ENCODE peak calls at places on chromosomes 11 and 22, in four cellular contexts. X is A549, W is HepG2, E is K562. C is an unnamed sample.
A peak's percentile ranks its signal among the peaks of the same experiment; 100 is the strongest.

GRCh38 chr11:94768602-94769511 is 701 bp downstream of the AMOTL1 start:
- DNase-seq in X (no peak), W (no peak), E (peak; percentile 26), C (peak; percentile 49)

GRCh38 chr11:119742263-119742861 is 13.4 kb upstream of the NECTIN1 start:
- DNase-seq in X (no peak), W (no peak), E (no peak), C (no peak)

GRCh38 chr22:19448076-19448607 is 631 bp upstream of the C22orf39 start:
- DNase-seq in X (peak; percentile 39), W (peak; percentile 55), E (peak; percentile 86), C (peak; percentile 43)

GRCh38 chr11:75783416-75784084 is 15.0 kb downstream of the DGAT2 start:
- DNase-seq in X (no peak), W (no peak), E (no peak), C (no peak)

GRCh38 chr22:26461188-26461810 is 22.3 kb downstream of the HPS4 start:
- DNase-seq in X (peak; percentile 46), W (peak; percentile 24), E (peak; percentile 52), C (peak; percentile 28)

GRCh38 chr11:14980854-14981253 is 8.7 kb upstream of the CALCA start:
- DNase-seq in X (no peak), W (no peak), E (no peak), C (peak; percentile 69)

GRCh38 chr22:30876221-30876751 is 92.3 kb downstream of the MORC2 start:
- DNase-seq in X (no peak), W (no peak), E (no peak), C (no peak)

GRCh38 chr22:45125198-45125597 is 38.5 kb upstream of the NUP50 start:
- DNase-seq in X (no peak), W (no peak), E (no peak), C (peak; percentile 94)

GRCh38 chr11:12005476-12005875 is 3.0 kb downstream of the DKK3 start:
- DNase-seq in X (no peak), W (no peak), E (no peak), C (peak; percentile 89)

GRCh38 chr22:31768422-31769059 is 14.7 kb downstream of the DEPDC5 start:
- DNase-seq in X (no peak), W (no peak), E (no peak), C (no peak)

GRCh38 chr11:13940611-13941256 is 21.8 kb upstream of the SPON1 start:
- DNase-seq in X (no peak), W (no peak), E (no peak), C (no peak)

GRCh38 chr11:95999604-96000003 is 75.7 kb upstream of the MTMR2 start:
- DNase-seq in X (no peak), W (no peak), E (no peak), C (no peak)

GRCh38 chr11:95365346-95365745 is 134.3 kb upstream of the SESN3 start:
- DNase-seq in X (no peak), W (no peak), E (no peak), C (no peak)

GRCh38 chr22:36865346-36865745 is 4.5 kb downstream of the NCF4 start:
- DNase-seq in X (no peak), W (no peak), E (no peak), C (no peak)

GRCh38 chr11:1157645-1158591 is at the start of gene MUC5AC:
- DNase-seq in X (no peak), W (no peak), E (no peak), C (no peak)

GRCh38 chr11:19790831-19791552 is 78.4 kb downstream of the NAV2 start:
- DNase-seq in X (no peak), W (no peak), E (no peak), C (no peak)

GRCh38 chr11:9264381-9265210 is 554 bp downstream of the DENND5A start:
- DNase-seq in X (peak; percentile 39), W (no peak), E (peak; percentile 42), C (peak; percentile 81)

GRCh38 chr11:70916321-70916720 is 336.1 kb downstream of the SHANK2 start:
- DNase-seq in X (no peak), W (no peak), E (no peak), C (no peak)

GRCh38 chr11:975824-976223 is 50.2 kb downstream of the AP2A2 start:
- DNase-seq in X (peak; percentile 57), W (peak; percentile 44), E (peak; percentile 33), C (peak; percentile 52)

GRCh38 chr22:28310299-28310698 is 369.3 kb downstream of the TTC28 start:
- DNase-seq in X (no peak), W (peak; percentile 13), E (no peak), C (no peak)

GRCh38 chr22:36467042-36467810 is 14.2 kb downstream of the TXN2 start:
- DNase-seq in X (no peak), W (no peak), E (no peak), C (peak; percentile 86)

GRCh38 chr22:49365191-49365837 is 462.4 kb downstream of the BRD1 start:
- DNase-seq in X (no peak), W (no peak), E (no peak), C (no peak)

GRCh38 chr11:3894128-3894731 is 38.8 kb downstream of the STIM1 start:
- DNase-seq in X (no peak), W (no peak), E (peak; percentile 44), C (peak; percentile 22)

GRCh38 chr11:116928845-116929244 is 91.4 kb upstream of the APOA1 start:
- DNase-seq in X (no peak), W (peak; percentile 72), E (no peak), C (no peak)

GRCh38 chr22:17159504-17159951 is 451 bp upstream of the HDHD5 start:
- DNase-seq in X (peak; percentile 13), W (no peak), E (no peak), C (peak; percentile 47)

GRCh38 chr11:132205006-132205405 is 834.6 kb downstream of the NTM start:
- DNase-seq in X (no peak), W (no peak), E (no peak), C (no peak)

GRCh38 chr11:113690619-113691569 is 15.2 kb downstream of the TMPRSS5 start:
- DNase-seq in X (peak; percentile 70), W (peak; percentile 13), E (peak; percentile 93), C (peak; percentile 32)

GRCh38 chr22:29729161-29729560 is 9.4 kb downstream of the CABP7 start:
- DNase-seq in X (no peak), W (no peak), E (no peak), C (no peak)

GRCh38 chr11:120272303-120272702 is 32.4 kb downstream of the POU2F3 start:
- DNase-seq in X (no peak), W (no peak), E (no peak), C (peak; percentile 69)

GRCh38 chr11:45919806-45920530 is 2.3 kb upstream of the PEX16 start:
- DNase-seq in X (no peak), W (peak; percentile 34), E (no peak), C (no peak)

GRCh38 chr11:2134022-2135010 is 4.9 kb downstream of the IGF2 start:
- DNase-seq in X (no peak), W (no peak), E (no peak), C (no peak)

GRCh38 chr11:121741954-121742361 is 289.2 kb upstream of the SORL1-AS1 start:
- DNase-seq in X (no peak), W (no peak), E (no peak), C (peak; percentile 52)

GRCh38 chr11:93740802-93741093 is 547 bp downstream of the TAF1D start:
- DNase-seq in X (peak; percentile 35), W (peak; percentile 60), E (peak; percentile 60), C (peak; percentile 49)

GRCh38 chr11:35566161-35566560 is 40.7 kb upstream of the PAMR1 start:
- DNase-seq in X (no peak), W (no peak), E (no peak), C (no peak)

GRCh38 chr11:19844806-19845205 is 132.2 kb downstream of the NAV2 start:
- DNase-seq in X (no peak), W (no peak), E (no peak), C (no peak)

GRCh38 chr11:10478066-10478465 is 23.0 kb downstream of the AMPD3 start:
- DNase-seq in X (no peak), W (no peak), E (no peak), C (no peak)

DNA sequence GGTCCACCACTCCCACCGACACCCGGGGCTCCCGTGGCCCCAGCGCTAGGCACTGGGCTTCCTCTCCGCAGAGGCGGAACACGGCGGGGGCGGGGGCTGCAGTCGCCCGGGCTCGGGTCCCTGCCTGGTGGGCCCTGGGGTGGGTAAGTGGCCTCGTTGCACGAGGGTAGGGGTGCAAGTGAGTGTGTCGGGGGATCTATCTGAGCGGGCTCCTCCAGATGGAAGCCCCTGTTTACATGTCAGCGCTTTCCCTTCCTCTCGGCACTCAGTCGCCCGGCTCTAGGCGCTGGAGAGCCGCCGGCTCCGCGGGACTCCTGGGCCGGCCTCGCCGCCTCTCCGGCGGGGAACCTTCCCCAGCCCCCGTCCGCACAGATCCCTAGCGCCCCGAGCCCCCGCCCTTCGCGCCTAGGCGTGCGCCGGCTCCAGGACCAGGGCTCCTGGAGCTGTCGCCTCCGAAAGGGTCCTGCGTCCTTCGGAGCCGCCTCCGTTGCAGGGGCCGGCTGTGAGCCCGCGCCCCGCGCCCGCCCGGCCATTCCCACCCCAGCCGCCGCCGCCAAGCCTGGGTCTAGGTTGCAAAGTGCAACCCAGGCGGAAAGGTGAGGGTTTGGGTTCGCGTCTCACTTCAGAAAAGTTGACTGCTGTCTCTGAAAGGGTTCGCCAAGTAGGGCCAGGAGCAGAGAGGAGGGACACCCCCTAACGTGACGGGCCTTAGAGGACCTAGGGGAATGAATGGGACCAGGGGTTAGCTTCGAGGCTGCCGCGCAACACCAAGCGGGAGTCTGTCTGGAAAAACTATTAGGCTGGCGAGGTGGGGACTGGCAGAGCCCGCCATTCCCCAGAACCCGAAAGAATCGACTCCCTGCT is 978 bp downstream of the FLI1 start:
- DNase-seq in X (no peak), W (no peak), E (no peak), C (no peak)
- TF ChIP-seq SMC3 in X (no peak), W (no peak), E (no peak), C (no peak)

GRCh38 chr11:65425971-65426838 is 3.6 kb downstream of the NEAT1 start:
- DNase-seq in X (no peak), W (no peak), E (no peak), C (peak; percentile 89)
- TF ChIP-seq POLR2A in X (no peak), W (peak; percentile 60), E (peak; percentile 65), C (no peak)

DNA sequence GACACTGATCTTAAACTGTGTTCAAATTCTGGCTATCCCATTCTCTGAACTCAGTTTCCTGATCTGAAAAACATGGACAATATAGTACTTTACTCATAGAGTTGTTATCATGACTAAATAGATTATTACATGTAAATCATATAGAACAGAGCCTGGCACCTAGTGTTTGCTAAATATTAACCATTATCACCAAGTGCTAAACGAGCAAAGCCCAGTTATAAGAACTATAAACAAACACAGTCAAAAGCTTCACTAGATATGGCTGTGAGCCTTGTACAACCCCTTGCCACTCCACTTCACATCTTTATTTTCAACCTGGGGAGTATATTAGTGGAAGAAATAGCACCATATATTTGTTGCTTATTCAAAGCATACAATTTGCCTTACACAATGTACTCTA is 338.9 kb upstream of the CADM1 start:
- DNase-seq in X (no peak), W (no peak), E (no peak), C (no peak)
- TF ChIP-seq MAZ in X (no peak), W (no peak), E (no peak), C (no peak)

GRCh38 chr11:85698195-85698594 is 12.2 kb upstream of the CCDC89 start:
- DNase-seq in X (no peak), W (no peak), E (no peak), C (no peak)
- TF ChIP-seq SMC3 in X (no peak), W (no peak), E (no peak), C (no peak)